ENCODE peak calls at places on chromosome 4, in eight cellular contexts. One of them, this sample, is unnamed.

GRCh38 chr4:139858436-139859225 is 193.0 kb downstream of the MGST2 start:
- DNase-seq in endodermal cell: no peak
- DNase-seq in small intestine: no peak
- DNase-seq in MM.1S: no peak
- DNase-seq in activated T-cell treated with anti-CD3 and anti-CD28 coated beads, Interleukin-2, amount 50 U/mL, for 72 hours: peak; percentile 43
- DNase-seq in ACHN: no peak
- DNase-seq in SK-N-SH: no peak
- DNase-seq in HS-5: no peak
- DNase-seq in this sample: no peak

GRCh38 chr4:146381263-146381872 is 140.4 kb downstream of the SLC10A7 start:
- DNase-seq in endodermal cell: no peak
- DNase-seq in small intestine: no peak
- DNase-seq in MM.1S: no peak
- DNase-seq in activated T-cell treated with anti-CD3 and anti-CD28 coated beads, Interleukin-2, amount 50 U/mL, for 72 hours: no peak
- DNase-seq in ACHN: no peak
- DNase-seq in SK-N-SH: peak; percentile 0
- DNase-seq in HS-5: no peak
- DNase-seq in this sample: no peak

GRCh38 chr4:100428051-100428450 is 89.8 kb downstream of the EMCN start:
- DNase-seq in endodermal cell: no peak
- DNase-seq in small intestine: no peak
- DNase-seq in MM.1S: no peak
- DNase-seq in activated T-cell treated with anti-CD3 and anti-CD28 coated beads, Interleukin-2, amount 50 U/mL, for 72 hours: no peak
- DNase-seq in ACHN: peak; percentile 7
- DNase-seq in SK-N-SH: no peak
- DNase-seq in HS-5: no peak
- DNase-seq in this sample: peak; percentile 1

GRCh38 chr4:98448923-98449322 is 187.7 kb downstream of the RAP1GDS1 start:
- DNase-seq in endodermal cell: no peak
- DNase-seq in small intestine: peak; percentile 40
- DNase-seq in MM.1S: peak; percentile 20
- DNase-seq in activated T-cell treated with anti-CD3 and anti-CD28 coated beads, Interleukin-2, amount 50 U/mL, for 72 hours: no peak
- DNase-seq in ACHN: no peak
- DNase-seq in SK-N-SH: no peak
- DNase-seq in HS-5: no peak
- DNase-seq in this sample: no peak

GRCh38 chr4:55553442-55553841 is 6.7 kb upstream of the CLOCK start:
- DNase-seq in endodermal cell: peak; percentile 63
- DNase-seq in small intestine: peak; percentile 63
- DNase-seq in MM.1S: no peak
- DNase-seq in activated T-cell treated with anti-CD3 and anti-CD28 coated beads, Interleukin-2, amount 50 U/mL, for 72 hours: no peak
- DNase-seq in ACHN: no peak
- DNase-seq in SK-N-SH: no peak
- DNase-seq in HS-5: no peak
- DNase-seq in this sample: peak; percentile 23

GRCh38 chr4:114378306-114378903 is 220.2 kb upstream of the UGT8 start:
- DNase-seq in endodermal cell: no peak
- DNase-seq in small intestine: peak; percentile 59
- DNase-seq in MM.1S: no peak
- DNase-seq in activated T-cell treated with anti-CD3 and anti-CD28 coated beads, Interleukin-2, amount 50 U/mL, for 72 hours: no peak
- DNase-seq in ACHN: peak; percentile 50
- DNase-seq in SK-N-SH: peak; percentile 32
- DNase-seq in HS-5: no peak
- DNase-seq in this sample: no peak

GRCh38 chr4:170015285-170015684 is 10.9 kb downstream of the MFAP3L start:
- DNase-seq in endodermal cell: no peak
- DNase-seq in small intestine: no peak
- DNase-seq in MM.1S: no peak
- DNase-seq in activated T-cell treated with anti-CD3 and anti-CD28 coated beads, Interleukin-2, amount 50 U/mL, for 72 hours: no peak
- DNase-seq in ACHN: no peak
- DNase-seq in SK-N-SH: no peak
- DNase-seq in HS-5: no peak
- DNase-seq in this sample: no peak

GRCh38 chr4:6938237-6938636 is 28.6 kb downstream of the TBC1D14 start:
- DNase-seq in endodermal cell: no peak
- DNase-seq in small intestine: no peak
- DNase-seq in MM.1S: no peak
- DNase-seq in activated T-cell treated with anti-CD3 and anti-CD28 coated beads, Interleukin-2, amount 50 U/mL, for 72 hours: no peak
- DNase-seq in ACHN: no peak
- DNase-seq in SK-N-SH: no peak
- DNase-seq in HS-5: no peak
- DNase-seq in this sample: no peak

GRCh38 chr4:124167602-124168001 is 544.9 kb downstream of the ANKRD50 start:
- DNase-seq in endodermal cell: no peak
- DNase-seq in small intestine: no peak
- DNase-seq in MM.1S: no peak
- DNase-seq in activated T-cell treated with anti-CD3 and anti-CD28 coated beads, Interleukin-2, amount 50 U/mL, for 72 hours: no peak
- DNase-seq in ACHN: no peak
- DNase-seq in SK-N-SH: no peak
- DNase-seq in HS-5: no peak
- DNase-seq in this sample: peak; percentile 2

GRCh38 chr4:73223258-73223651 is 35.3 kb downstream of the ANKRD17 start:
- DNase-seq in endodermal cell: no peak
- DNase-seq in small intestine: no peak
- DNase-seq in MM.1S: no peak
- DNase-seq in activated T-cell treated with anti-CD3 and anti-CD28 coated beads, Interleukin-2, amount 50 U/mL, for 72 hours: no peak
- DNase-seq in ACHN: no peak
- DNase-seq in SK-N-SH: no peak
- DNase-seq in HS-5: no peak
- DNase-seq in this sample: no peak

GRCh38 chr4:31657859-31658258 is 937.7 kb downstream of the PCDH7 start:
- DNase-seq in endodermal cell: no peak
- DNase-seq in small intestine: no peak
- DNase-seq in MM.1S: no peak
- DNase-seq in activated T-cell treated with anti-CD3 and anti-CD28 coated beads, Interleukin-2, amount 50 U/mL, for 72 hours: no peak
- DNase-seq in ACHN: no peak
- DNase-seq in SK-N-SH: no peak
- DNase-seq in HS-5: peak; percentile 60
- DNase-seq in this sample: no peak

GRCh38 chr4:15444276-15444675 is 16.4 kb downstream of the C1QTNF7 start:
- DNase-seq in endodermal cell: no peak
- DNase-seq in small intestine: no peak
- DNase-seq in MM.1S: no peak
- DNase-seq in activated T-cell treated with anti-CD3 and anti-CD28 coated beads, Interleukin-2, amount 50 U/mL, for 72 hours: no peak
- DNase-seq in ACHN: no peak
- DNase-seq in SK-N-SH: no peak
- DNase-seq in HS-5: no peak
- DNase-seq in this sample: no peak

GRCh38 chr4:71941001-71941400 is 90.8 kb upstream of the NPFFR2 start:
- DNase-seq in endodermal cell: peak; percentile 65
- DNase-seq in small intestine: peak; percentile 37
- DNase-seq in MM.1S: peak; percentile 37
- DNase-seq in activated T-cell treated with anti-CD3 and anti-CD28 coated beads, Interleukin-2, amount 50 U/mL, for 72 hours: no peak
- DNase-seq in ACHN: peak; percentile 45
- DNase-seq in SK-N-SH: peak; percentile 17
- DNase-seq in HS-5: no peak
- DNase-seq in this sample: no peak

GRCh38 chr4:41692717-41693345 is 55.7 kb downstream of the PHOX2B start:
- DNase-seq in endodermal cell: peak; percentile 88
- DNase-seq in small intestine: peak; percentile 44
- DNase-seq in MM.1S: peak; percentile 50
- DNase-seq in activated T-cell treated with anti-CD3 and anti-CD28 coated beads, Interleukin-2, amount 50 U/mL, for 72 hours: peak; percentile 33
- DNase-seq in ACHN: peak; percentile 51
- DNase-seq in SK-N-SH: peak; percentile 45
- DNase-seq in HS-5: no peak
- DNase-seq in this sample: peak; percentile 6